ENCODE peak calls at places on chromosomes 13 and 19, in seven cellular contexts. Q is CD4-positive, alpha-beta T cell; L is uterus; F is ascending aorta; W is upper lobe of right lung; X is tibial nerve; S is heart right ventricle. C is an unnamed sample.
A peak's percentile ranks its signal among the peaks of the same experiment; 100 is the strongest.

GRCh38 chr19:38932425-38933179 is 1.9 kb downstream of the MRPS12 start:
- DNase-seq in Q (no peak), W (no peak), L (no peak), S (no peak), F (no peak), X (no peak), C (no peak)

GRCh38 chr13:73714522-73714921 is 419.7 kb downstream of the KLF12 start:
- DNase-seq in L (no peak), X (no peak), S (no peak), Q (no peak), W (no peak), F (no peak), C (no peak)

GRCh38 chr13:44759723-44760360 is 183.7 kb upstream of the TSC22D1 start:
- DNase-seq in F (no peak), Q (no peak), L (no peak), X (no peak), S (no peak), W (peak; percentile 72), C (no peak)

GRCh38 chr13:97834255-97834654 is 119.2 kb upstream of the IPO5 start:
- DNase-seq in Q (no peak), F (no peak), W (no peak), X (no peak), S (no peak), L (no peak), C (no peak)

GRCh38 chr19:47633996-47634395 is 25.1 kb downstream of the BICRA start:
- DNase-seq in Q (no peak), W (no peak), F (no peak), X (no peak), S (no peak), L (no peak), C (no peak)

GRCh38 chr13:65090191-65090590 is 2139.9 kb downstream of the PCDH9 start:
- DNase-seq in Q (no peak), X (no peak), L (no peak), S (no peak), W (no peak), F (no peak), C (no peak)

GRCh38 chr13:114118763-114119123 is 13.7 kb downstream of the RASA3 start:
- DNase-seq in F (no peak), X (no peak), Q (no peak), W (no peak), S (no peak), L (no peak), C (no peak)

GRCh38 chr19:29666634-29667389 is 1.6 kb downstream of the PLEKHF1 start:
- DNase-seq in X (peak; percentile 70), L (peak; percentile 82), Q (no peak), S (peak; percentile 74), F (peak; percentile 78), W (peak; percentile 69), C (no peak)

GRCh38 chr13:30751183-30751933 is 16.0 kb downstream of the ALOX5AP start:
- DNase-seq in F (no peak), X (no peak), Q (no peak), L (no peak), S (no peak), W (no peak), C (no peak)

GRCh38 chr13:20121154-20121515 is 39.7 kb downstream of the GJA3 start:
- DNase-seq in X (no peak), S (no peak), F (no peak), L (no peak), W (no peak), Q (no peak), C (no peak)

GRCh38 chr13:99178636-99179035 is 22.0 kb upstream of the UBAC2 start:
- DNase-seq in W (no peak), S (peak; percentile 39), X (no peak), F (no peak), Q (no peak), L (no peak), C (no peak)

GRCh38 chr19:16628984-16629691 is 1.1 kb upstream of the MED26 start:
- DNase-seq in F (no peak), L (peak; percentile 59), S (no peak), X (peak; percentile 55), W (no peak), Q (peak; percentile 16), C (no peak)

DNA sequence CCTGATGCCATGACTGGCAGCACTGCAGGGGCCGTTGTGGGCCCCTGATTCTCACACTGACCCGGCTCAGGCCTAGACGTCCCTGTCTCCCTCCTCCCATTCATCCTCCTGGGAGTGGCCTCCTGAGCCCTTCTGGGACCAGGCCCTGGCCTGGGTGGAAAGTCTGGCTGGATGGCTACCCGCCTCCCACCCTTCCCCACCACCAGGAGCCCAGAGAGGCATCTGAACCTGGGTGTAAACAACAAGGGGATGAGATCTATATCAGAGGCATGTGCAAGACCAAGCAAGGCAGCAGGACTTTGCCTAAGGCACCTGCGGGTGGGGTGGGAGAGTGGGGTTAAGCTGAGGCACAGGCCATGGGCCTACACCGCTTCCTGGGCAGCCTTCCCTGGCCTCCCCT is 22.0 kb upstream of the ASPDH start:
- DNase-seq in L (no peak), S (no peak), W (no peak), Q (no peak), X (no peak), F (no peak), C (no peak)
- H3K27ac ChIP-seq in L (no peak overlapping the region), S (no peak overlapping the region), W (no peak overlapping the region), Q (no peak overlapping the region), X (no peak overlapping the region), F (no peak overlapping the region), C (no peak overlapping the region)

DNA sequence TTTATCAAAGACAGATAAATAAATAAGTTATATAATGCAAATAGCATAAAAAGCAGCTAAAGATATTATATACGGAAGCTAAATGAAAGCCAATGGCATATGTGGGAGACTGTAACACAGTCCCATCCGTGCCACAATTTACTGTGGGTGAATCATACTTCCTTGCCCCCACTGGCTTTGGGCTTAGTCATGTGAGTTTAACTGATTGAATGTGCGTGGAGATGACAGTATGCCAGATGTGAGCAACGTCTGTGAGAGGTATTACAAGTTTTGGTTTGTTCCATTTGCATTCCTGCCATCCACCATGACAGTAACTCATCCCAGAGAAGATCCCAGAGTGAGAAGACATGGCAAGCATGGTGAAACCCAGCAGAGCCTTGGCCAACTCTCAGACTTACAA is 340.0 kb downstream of the SUCLA2 start:
- DNase-seq in W (no peak), F (no peak), X (no peak), S (no peak), Q (no peak), L (no peak), C (no peak)
- TF ChIP-seq CTCF in W (no peak), F (no peak), X (no peak), S (no peak), Q (no peak), L (no peak), C (no peak)

GRCh38 chr19:44010468-44010867 is 7.7 kb downstream of the ZNF230 start:
- DNase-seq in Q (no peak), S (no peak), L (no peak), X (no peak), F (no peak), W (no peak), C (no peak)

GRCh38 chr19:44005968-44006367 is 3.2 kb downstream of the ZNF230 start:
- DNase-seq in F (no peak), S (no peak), W (no peak), Q (no peak), X (no peak), L (no peak), C (no peak)

GRCh38 chr19:44002566-44003460 is at the start of gene ZNF230:
- DNase-seq in L (peak; percentile 95), Q (peak; percentile 79), F (peak; percentile 97), S (peak; percentile 81), X (peak; percentile 94), W (peak; percentile 90), C (peak; percentile 77)

GRCh38 chr19:44003461-44004134 is 841 bp downstream of the ZNF230 start:
- DNase-seq in Q (no peak), F (no peak), L (no peak), W (peak; percentile 57), X (no peak), S (no peak), C (no peak)

GRCh38 chr19:44007473-44007872 is 4.7 kb downstream of the ZNF230 start:
- DNase-seq in Q (no peak), S (no peak), L (no peak), W (no peak), X (no peak), F (no peak), C (no peak)
- H3K9me3 ChIP-seq in Q (peaks cover 69% of the 10 kb centered on the region), S (peaks cover 69% of the 10 kb centered on the region), L (peaks cover 3% of the 10 kb centered on the region), W (peaks cover 35% of the 10 kb centered on the region), X (peaks cover 8% of the 10 kb centered on the region), F (peaks cover 39% of the 10 kb centered on the region), C (peaks cover 38% of the 10 kb centered on the region)

DNA sequence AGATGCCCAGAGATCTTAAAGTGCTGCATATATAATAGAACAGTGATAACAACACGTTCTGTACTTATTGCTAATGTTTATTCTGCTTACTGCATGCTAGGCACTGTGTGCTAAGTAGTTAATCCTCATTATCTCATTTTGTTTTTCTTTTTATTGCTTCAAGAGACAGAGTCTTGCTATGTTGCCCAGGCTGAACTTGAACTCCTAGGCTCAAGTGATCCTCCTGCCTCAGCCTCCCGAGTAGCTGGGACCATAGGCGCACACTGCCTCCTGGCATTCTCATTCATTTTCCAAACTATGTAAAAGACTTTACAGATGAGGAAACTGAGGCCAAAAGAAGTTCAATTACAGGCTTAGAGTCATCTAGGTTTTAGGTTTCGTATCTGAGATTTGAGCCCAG is 548.4 kb downstream of the GPC6 start:
- DNase-seq in L (no peak), S (no peak), Q (no peak), X (no peak), F (no peak), W (no peak), C (no peak)
- H3K27ac ChIP-seq in L (no peak overlapping the region), S (no peak overlapping the region), Q (no peak overlapping the region), X (no peak overlapping the region), F (no peak overlapping the region), W (no peak overlapping the region), C (peak overlapping the region; percentile 36)

GRCh38 chr19:58399903-58400637 is 4.6 kb downstream of the RNF225 start:
- DNase-seq in F (no peak), L (no peak), S (no peak), X (no peak), Q (no peak), W (no peak), C (no peak)

GRCh38 chr19:58401825-58402433 is 6.5 kb downstream of the RNF225 start:
- DNase-seq in S (no peak), Q (no peak), L (no peak), W (no peak), F (no peak), X (no peak), C (no peak)

GRCh38 chr19:58400638-58400915 is 5.1 kb downstream of the RNF225 start:
- DNase-seq in F (no peak), L (no peak), W (peak; percentile 75), Q (no peak), X (no peak), S (no peak), C (no peak)

GRCh38 chr19:58398545-58398944 is 3.1 kb downstream of the RNF225 start:
- DNase-seq in S (no peak), F (no peak), Q (no peak), X (no peak), W (no peak), L (no peak), C (no peak)

GRCh38 chr19:58400916-58401824 is 5.7 kb downstream of the RNF225 start:
- DNase-seq in L (peak; percentile 99), W (peak; percentile 100), S (peak; percentile 100), Q (peak; percentile 99), F (peak; percentile 99), X (peak; percentile 100), C (peak; percentile 97)
- TF ChIP-seq CTCF in L (peak; percentile 10), W (no peak), S (no peak), Q (no peak), F (peak; percentile 30), X (no peak), C (no peak)

GRCh38 chr19:41709951-41710645 is 1.7 kb downstream of the CEACAM5 start:
- DNase-seq in W (no peak), L (no peak), F (no peak), Q (no peak), X (no peak), S (no peak), C (no peak)
- H3K9me3 ChIP-seq in W (no peaks in the 10 kb centered on the region), L (no peaks in the 10 kb centered on the region), F (no peaks in the 10 kb centered on the region), Q (no peaks in the 10 kb centered on the region), X (no peaks in the 10 kb centered on the region), S (no peaks in the 10 kb centered on the region), C (no peaks in the 10 kb centered on the region)